ENCODE peak calls at places on chromosomes 11 and 22, in nine cellular contexts. R is CD4-positive, alpha-beta memory T cell; T is cardiac muscle cell; K is GM23248; V is transverse colon; Z is effector memory CD4-positive, alpha-beta T cell; P is Peyer's patch; M is PC-3; Y is fibroblast of lung. J is an unnamed sample. For H3K4me1 and H3K27me3, the result is how much of the 10 kb centered on the place peaks cover.

GRCh38 chr11:64601605-64602465 is 10.8 kb downstream of the SLC22A12 start:
- DNase-seq in Y (no peak), V (no peak), P (no peak), K (no peak), T (no peak), M (no peak), Z (no peak), R (no peak), J (no peak)

GRCh38 chr11:126719740-126720139 is 280.8 kb downstream of the KIRREL3 start:
- DNase-seq in M (no peak), R (no peak), K (peak), P (no peak), T (no peak), V (no peak), Z (no peak), Y (no peak), J (no peak)

GRCh38 chr11:72216638-72217037 is at the start of gene FOLR2:
- DNase-seq in V (no peak), T (no peak), R (no peak), P (no peak), Y (no peak), M (no peak), K (no peak), Z (no peak), J (no peak)

GRCh38 chr11:64305691-64306562 is 603 bp downstream of the ESRRA start:
- DNase-seq in T (peak), V (peak), M (peak), Y (peak), P (peak), K (peak), R (peak), Z (peak), J (no peak)

GRCh38 chr11:111707039-111707690 is 59.0 kb downstream of the PPP2R1B start:
- DNase-seq in M (peak), T (peak), Z (no peak), P (no peak), K (peak), R (no peak), Y (peak), V (no peak), J (no peak)

GRCh38 chr11:64007160-64007628 is 21.0 kb downstream of the OTUB1 start:
- DNase-seq in R (no peak), T (peak), Z (no peak), V (no peak), Y (peak), K (peak), M (peak), P (no peak), J (no peak)

GRCh38 chr11:35487532-35488078 is 37.8 kb downstream of the PAMR1 start:
- DNase-seq in Y (peak), K (peak), P (no peak), R (no peak), V (no peak), Z (no peak), M (peak), T (peak), J (peak)

GRCh38 chr22:26744892-26745808 is 87.8 kb downstream of the MIAT start:
- DNase-seq in Z (no peak), T (peak), P (no peak), Y (no peak), V (peak), R (no peak), K (peak), M (no peak), J (no peak)

GRCh38 chr11:12888525-12889158 is 120.5 kb upstream of the RASSF10 start:
- DNase-seq in T (peak), R (peak), V (peak), Y (peak), Z (peak), M (peak), P (peak), K (peak), J (peak)

GRCh38 chr11:12556155-12556554 is 118.1 kb upstream of the TEAD1 start:
- DNase-seq in T (peak), K (peak), Z (no peak), Y (peak), P (no peak), V (no peak), R (no peak), M (no peak), J (no peak)

GRCh38 chr11:11441516-11441915 is 88.5 kb upstream of the CSNK2A3 start:
- DNase-seq in T (no peak), M (no peak), Y (no peak), P (no peak), V (no peak), K (no peak), R (no peak), Z (no peak), J (no peak)

GRCh38 chr11:109914038-109914437 is 179.2 kb upstream of the ZC3H12C start:
- DNase-seq in K (no peak), Z (no peak), V (no peak), P (no peak), R (no peak), Y (no peak), T (no peak), M (peak), J (peak)

GRCh38 chr11:129593098-129593497 is 217.4 kb downstream of the BARX2 start:
- DNase-seq in P (no peak), R (no peak), Z (no peak), M (peak), V (no peak), K (no peak), T (no peak), Y (no peak), J (peak)

GRCh38 chr11:35347173-35347878 is 72.0 kb downstream of the SLC1A2 start:
- DNase-seq in M (no peak), R (no peak), Y (no peak), P (no peak), Z (no peak), K (no peak), V (no peak), T (no peak), J (no peak)

GRCh38 chr22:35430897-35431322 is 31.0 kb downstream of the MCM5 start:
- DNase-seq in P (peak), Y (peak), V (peak), R (peak), Z (peak), K (peak), T (peak), M (peak), J (peak)

GRCh38 chr11:103542851-103543250 is 433.6 kb downstream of the DYNC2H1 start:
- DNase-seq in Y (no peak), R (no peak), Z (no peak), P (no peak), V (no peak), M (no peak), K (no peak), T (no peak), J (no peak)

GRCh38 chr11:76763573-76764348 is 19.4 kb upstream of the TSKU start:
- DNase-seq in P (no peak), Y (peak), V (no peak), K (peak), M (peak), R (no peak), Z (no peak), T (peak), J (peak)

GRCh38 chr11:78370406-78371172 is 47.0 kb downstream of the GAB2 start:
- DNase-seq in T (peak), V (no peak), Z (no peak), K (peak), R (no peak), Y (no peak), P (no peak), M (no peak), J (no peak)

GRCh38 chr22:48376936-48377335 is 1450.7 kb downstream of the BRD1 start:
- DNase-seq in Z (no peak), T (no peak), R (no peak), K (no peak), V (no peak), M (no peak), P (no peak), Y (no peak), J (no peak)

GRCh38 chr11:50164050-50164449 is 131.4 kb downstream of the OR4C45 start:
- DNase-seq in K (no peak), Y (no peak), P (no peak), Z (no peak), V (no peak), R (no peak), T (no peak), M (no peak), J (no peak)

GRCh38 chr11:10730151-10730550 is 20.9 kb upstream of the CTR9 start:
- DNase-seq in P (no peak), K (peak), T (no peak), Y (no peak), V (no peak), M (no peak), R (no peak), Z (no peak), J (no peak)

GRCh38 chr11:107182983-107183382 is 164.7 kb upstream of the GUCY1A2 start:
- DNase-seq in P (no peak), K (peak), V (no peak), T (no peak), Y (peak), Z (no peak), M (peak), R (no peak), J (peak)

GRCh38 chr11:23079382-23079813 is 219.1 kb upstream of the CCDC179 start:
- DNase-seq in R (no peak), M (peak), V (no peak), P (no peak), Y (peak), Z (no peak), T (no peak), K (peak), J (no peak)

GRCh38 chr11:47551086-47551485 is 1.8 kb downstream of the CELF1 start:
- DNase-seq in Z (no peak), T (peak), R (no peak), K (peak), Y (peak), V (no peak), P (no peak), M (peak), J (no peak)

GRCh38 chr22:35746248-35746647 is 28.6 kb downstream of the APOL5 start:
- DNase-seq in Y (no peak), V (no peak), K (no peak), R (no peak), Z (no peak), M (no peak), P (no peak), T (peak), J (no peak)

GRCh38 chr11:44855138-44855849 is 95.4 kb downstream of the TP53I11 start:
- DNase-seq in K (peak), P (no peak), M (peak), Y (no peak), R (no peak), Z (no peak), V (no peak), T (no peak), J (no peak)

GRCh38 chr22:45602004-45602733 is 69.5 kb upstream of the ATXN10 start:
- DNase-seq in Z (no peak), R (no peak), V (no peak), M (no peak), K (no peak), Y (no peak), T (no peak), P (no peak), J (no peak)

GRCh38 chr11:117303101-117303500 is 12.0 kb downstream of the BACE1-AS start:
- DNase-seq in Z (no peak), Y (no peak), M (no peak), R (no peak), K (no peak), P (no peak), V (no peak), T (no peak), J (no peak)

GRCh38 chr11:123559418-123559817 is 95.0 kb downstream of the SCN3B start:
- DNase-seq in M (no peak), R (no peak), V (no peak), K (peak), Z (no peak), T (no peak), P (no peak), Y (peak), J (no peak)

GRCh38 chr11:32072872-32073661 is 17.8 kb upstream of the RCN1 start:
- DNase-seq in T (no peak), V (no peak), K (no peak), Y (no peak), R (no peak), Z (no peak), M (no peak), P (no peak), J (no peak)

GRCh38 chr11:118198370-118198769 is 21.9 kb upstream of the SCN2B start:
- DNase-seq in Y (peak), V (peak), P (peak), M (peak), Z (peak), K (peak), T (peak), R (peak), J (no peak)

GRCh38 chr11:76672431-76673163 is 2.0 kb upstream of the LRRC32 start:
- DNase-seq in P (peak), V (peak), Y (no peak), M (no peak), T (no peak), Z (no peak), R (peak), K (no peak), J (no peak)

GRCh38 chr22:19962246-19962908 is 20.8 kb upstream of the TXNRD2 start:
- DNase-seq in T (peak), R (peak), P (peak), Z (peak), V (peak), Y (peak), M (peak), K (peak), J (peak)

GRCh38 chr11:79081441-79082124 is 359.2 kb downstream of the TENM4 start:
- DNase-seq in Y (peak), V (no peak), M (no peak), P (no peak), T (no peak), R (no peak), K (peak), Z (no peak), J (no peak)

GRCh38 chr11:66418168-66418985 is 2.5 kb upstream of the NPAS4 start:
- DNase-seq in P (no peak), T (peak), R (peak), V (peak), Y (peak), K (peak), Z (peak), M (peak), J (peak)

DNA sequence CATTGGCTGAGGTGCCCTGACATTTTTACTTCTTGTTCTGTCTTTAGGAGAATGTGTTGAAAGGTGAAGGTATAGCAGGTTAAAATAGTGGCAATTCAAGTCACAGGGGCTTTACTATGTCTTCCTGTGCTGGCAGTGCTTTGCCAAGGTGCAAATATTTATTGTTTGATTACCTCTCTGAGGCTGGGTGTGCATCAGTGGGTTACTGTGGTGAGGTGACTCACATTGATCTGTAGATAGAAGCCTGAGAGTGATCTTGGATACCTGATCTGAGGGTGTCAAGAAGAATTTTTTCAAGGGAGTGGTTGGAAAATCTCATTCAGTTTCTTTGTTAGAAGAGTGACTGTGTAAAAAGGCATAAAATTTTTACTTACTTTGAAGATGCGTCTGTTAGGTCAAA is 90.0 kb downstream of the ARHGAP42 start:
- DNase-seq in V (peak), M (peak), Z (no peak), P (no peak), R (no peak), T (no peak), Y (peak), K (no peak), J (peak)
- H3K4me1 ChIP-seq in V (under half), M (under half), Z (under half), P (under half), R (under half), T (under half), Y (under half), K (under half), J (under half)

GRCh38 chr11:70400643-70401042 is 2.3 kb downstream of the CTTN start:
- DNase-seq in K (no peak), T (no peak), R (no peak), M (no peak), V (no peak), Z (no peak), P (no peak), Y (no peak), J (no peak)
- H3K27me3 ChIP-seq in K (under half), T (under half), R (under half), M (under half), V (under half), Z (under half), P (under half), Y (under half), J (under half)

GRCh38 chr22:30305906-30306628 is 16.8 kb upstream of the CASTOR1 start:
- DNase-seq in R (peak), P (no peak), Z (no peak), V (no peak), Y (no peak), T (no peak), M (no peak), K (peak), J (no peak)
- H3K27ac ChIP-seq in R (peak), P (peak), Z (peak), V (peak), Y (no peak), T (no peak), M (peak), K (no peak), J (no peak)

GRCh38 chr11:19510468-19510867 is 202.2 kb upstream of the NAV2 start:
- DNase-seq in R (no peak), T (no peak), V (no peak), M (no peak), Z (no peak), K (no peak), Y (no peak), P (no peak), J (no peak)
- H3K4me1 ChIP-seq in R (under half), T (under half), V (under half), M (under half), Z (under half), K (under half), Y (under half), P (under half), J (under half)